ENCODE peak calls at places on chromosomes 16 and 17, in eight cellular contexts. Y is stimulated activated CD4-positive, alpha-beta T cell treated with anti-CD3 and anti-CD28 coated beads, Interleukin-15, amount 100 ng/mL, for 1 hour; U is epithelial cell of esophagus; B is tibial nerve; V is ovary; L is osteocyte; O is Ammon's horn; G is CD4-positive, CD25-positive, alpha-beta regulatory T cell. A is an unnamed sample.

GRCh38 chr17:19415311-19415710 is 4.3 kb downstream of the RNF112 start:
- DNase-seq in B (no peak), G (no peak), L (no peak), V (no peak), Y (no peak), U (no peak), O (no peak), A (no peak)

GRCh38 chr16:56634715-56635440 is 2.4 kb downstream of the MT1M start:
- DNase-seq in U (no peak), Y (no peak), B (no peak), O (no peak), L (no peak), G (no peak), V (no peak), A (no peak)

GRCh38 chr17:8122391-8122922 is 1.4 kb downstream of the HES7 start:
- DNase-seq in U (peak), L (no peak), Y (no peak), G (no peak), O (no peak), B (no peak), V (peak), A (no peak)

GRCh38 chr17:29565643-29566472 is 979 bp downstream of the ABHD15 start:
- DNase-seq in O (peak), V (peak), Y (peak), L (peak), U (peak), B (peak), G (no peak), A (no peak)

GRCh38 chr16:424623-425081 is 797 bp upstream of the RAB11FIP3 start:
- DNase-seq in U (peak), Y (no peak), G (no peak), V (peak), O (peak), B (no peak), L (no peak), A (no peak)

GRCh38 chr16:87765473-87765775 is 362 bp downstream of the KLHDC4 start:
- DNase-seq in U (no peak), O (no peak), V (no peak), B (no peak), G (peak), L (no peak), Y (no peak), A (no peak)

GRCh38 chr16:85530370-85530739 is 82.8 kb upstream of the GSE1 start:
- DNase-seq in O (no peak), V (no peak), U (no peak), Y (no peak), B (no peak), G (no peak), L (no peak), A (no peak)

GRCh38 chr17:41910701-41911391 is 7.9 kb downstream of the ACLY start:
- DNase-seq in Y (no peak), V (no peak), U (peak), O (no peak), B (no peak), G (no peak), L (no peak), A (no peak)

GRCh38 chr17:37117743-37118142 is 169.0 kb downstream of the AATF start:
- DNase-seq in U (no peak), Y (no peak), L (no peak), V (no peak), G (no peak), O (no peak), B (no peak), A (peak)

GRCh38 chr16:49337814-49338350 is 35.7 kb upstream of the C16orf78 start:
- DNase-seq in G (no peak), L (no peak), Y (no peak), V (no peak), B (no peak), O (no peak), U (no peak), A (no peak)

GRCh38 chr17:8847891-8848290 is 19.6 kb downstream of the PIK3R6 start:
- DNase-seq in G (no peak), V (no peak), U (no peak), L (no peak), O (no peak), B (no peak), Y (no peak), A (no peak)

GRCh38 chr17:14464741-14465140 is 163.9 kb downstream of the HS3ST3B1 start:
- DNase-seq in Y (no peak), B (no peak), U (peak), G (no peak), V (no peak), L (no peak), O (no peak), A (no peak)

GRCh38 chr16:4404247-4404966 is 12.0 kb downstream of the CORO7 start:
- DNase-seq in L (peak), O (no peak), B (no peak), Y (peak), U (peak), V (peak), G (no peak), A (no peak)

GRCh38 chr16:15976929-15977637 is 27.7 kb downstream of the ABCC1 start:
- DNase-seq in V (peak), B (no peak), Y (no peak), L (no peak), U (peak), G (no peak), O (no peak), A (no peak)

GRCh38 chr17:82884923-82885322 is 45.1 kb upstream of the ZNF750 start:
- DNase-seq in U (no peak), G (no peak), B (no peak), V (no peak), Y (no peak), O (no peak), L (no peak), A (no peak)

GRCh38 chr16:13630292-13630850 is 289.6 kb upstream of the ERCC4 start:
- DNase-seq in B (no peak), O (no peak), V (no peak), G (no peak), Y (no peak), L (no peak), U (no peak), A (no peak)

A was measured in NCI-H2081 treated with DMSO at 0.1 percent for 48 hours.